ENCODE peak calls at places on chromosomes 3 and 15, in seven cellular contexts. Z, F, N, L, X, G and J are unnamed samples.

GRCh38 chr15:81992523-81992922 is 53.3 kb downstream of the MEX3B start:
- DNase-seq in X (no peak), N (no peak), F (no peak), L (no peak), Z (no peak), G (no peak), J (no peak)

GRCh38 chr3:151946606-151947005 is 73.2 kb downstream of the SUCNR1 start:
- DNase-seq in Z (no peak), N (no peak), L (no peak), G (no peak), X (no peak), F (no peak), J (no peak)

GRCh38 chr3:14125193-14126016 is 553 bp downstream of the TMEM43 start:
- DNase-seq in N (no peak), X (peak; percentile 74), G (peak; percentile 95), L (peak; percentile 86), F (peak; percentile 87), Z (peak; percentile 86), J (peak; percentile 96)

GRCh38 chr15:70212963-70213315 is 115.2 kb upstream of the TLE3 start:
- DNase-seq in L (no peak), N (no peak), G (no peak), X (no peak), F (no peak), Z (no peak), J (peak; percentile 78)

GRCh38 chr3:78988324-78988723 is 779.5 kb downstream of the ROBO1 start:
- DNase-seq in G (no peak), N (no peak), L (no peak), X (no peak), F (no peak), Z (peak; percentile 67), J (no peak)

GRCh38 chr3:191412764-191413163 is 48.2 kb upstream of the PYDC2 start:
- DNase-seq in L (no peak), G (peak; percentile 62), N (no peak), F (no peak), X (peak; percentile 86), Z (peak; percentile 52), J (peak; percentile 65)

GRCh38 chr3:123376451-123377172 is 72.3 kb downstream of the ADCY5 start:
- DNase-seq in Z (no peak), L (no peak), X (no peak), N (no peak), F (no peak), G (no peak), J (no peak)

GRCh38 chr3:50502584-50503423 is 630 bp downstream of the CACNA2D2 start:
- DNase-seq in N (no peak), G (no peak), Z (no peak), L (no peak), X (no peak), F (no peak), J (no peak)

GRCh38 chr3:63912768-63913588 is 795 bp upstream of the SCAANT1 start:
- DNase-seq in F (peak; percentile 82), Z (no peak), X (no peak), G (peak; percentile 84), L (peak; percentile 69), N (no peak), J (peak; percentile 70)

GRCh38 chr3:63911395-63911900 is 735 bp downstream of the SCAANT1 start:
- DNase-seq in G (no peak), Z (no peak), L (no peak), X (no peak), N (no peak), F (no peak), J (no peak)

GRCh38 chr3:63911901-63912767 is at the start of gene SCAANT1:
- DNase-seq in L (peak; percentile 91), Z (peak; percentile 76), X (peak; percentile 67), G (peak; percentile 92), F (peak; percentile 94), N (peak; percentile 75), J (peak; percentile 94)

GRCh38 chr3:63910873-63911272 is 1.3 kb downstream of the SCAANT1 start:
- DNase-seq in L (no peak), F (no peak), N (no peak), X (no peak), Z (no peak), G (no peak), J (no peak)

DNA sequence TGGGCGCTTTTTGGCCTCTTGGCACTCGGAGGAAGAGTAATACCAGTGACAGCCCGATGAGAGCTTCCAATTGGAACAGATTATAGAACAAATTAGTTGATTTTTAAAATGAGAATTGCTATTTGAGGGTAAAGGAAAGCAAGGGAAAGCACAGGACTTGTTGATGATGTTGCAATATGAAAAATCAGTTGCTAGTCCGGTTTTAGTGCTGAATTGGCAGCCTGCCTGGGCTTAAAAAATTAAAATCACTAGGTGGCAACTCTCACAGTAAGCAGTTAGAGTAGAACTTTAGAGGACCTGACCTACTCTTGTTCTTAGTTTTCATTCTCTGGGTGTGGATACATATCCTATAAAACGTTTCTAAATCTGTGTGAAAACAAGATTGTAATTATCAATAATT is 2.1 kb upstream of the SCAANT1 start:
- DNase-seq in F (no peak), Z (peak; percentile 39), G (peak; percentile 37), X (no peak), N (no peak), L (peak; percentile 62), J (no peak)
- H3K4me3 ChIP-seq in F (peak overlapping the region; percentile 71), Z (no peak overlapping the region), G (no peak overlapping the region), X (no peak overlapping the region), N (no peak overlapping the region), L (no peak overlapping the region), J (no peak overlapping the region)

DNA sequence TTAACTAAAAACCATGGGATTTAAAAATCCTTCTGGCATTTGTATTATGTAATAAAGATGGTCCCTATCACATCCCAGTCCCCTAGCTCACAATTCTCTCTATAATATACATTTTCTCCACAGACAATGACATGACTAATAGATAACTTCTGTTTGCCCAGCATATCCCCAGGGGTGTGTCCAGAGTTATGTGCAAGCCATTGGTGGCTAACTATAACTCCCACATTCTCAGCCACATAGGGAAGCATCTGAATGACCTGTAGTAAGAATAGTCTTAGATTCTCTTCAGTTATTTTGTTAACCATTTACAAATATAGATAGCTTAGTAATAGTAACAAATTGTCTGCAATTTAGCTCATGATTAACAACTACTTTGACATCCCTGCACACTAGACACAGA is 52.2 kb upstream of the RBSN start:
- DNase-seq in Z (no peak), L (no peak), N (no peak), G (no peak), F (no peak), X (no peak), J (no peak)
- H3K4me3 ChIP-seq in Z (no peak overlapping the region), L (no peak overlapping the region), N (no peak overlapping the region), G (no peak overlapping the region), F (no peak overlapping the region), X (no peak overlapping the region), J (no peak overlapping the region)

GRCh38 chr3:39149059-39149455 is 4.3 kb downstream of the CSRNP1 start:
- DNase-seq in L (no peak), Z (no peak), N (no peak), G (peak; percentile 68), F (no peak), X (no peak), J (no peak)

GRCh38 chr3:39149498-39150169 is 3.8 kb downstream of the CSRNP1 start:
- DNase-seq in F (no peak), N (no peak), G (no peak), Z (no peak), X (no peak), L (no peak), J (no peak)

GRCh38 chr3:39147711-39148115 is 5.7 kb downstream of the CSRNP1 start:
- DNase-seq in Z (no peak), N (no peak), L (no peak), G (no peak), F (no peak), X (no peak), J (peak; percentile 77)

GRCh38 chr3:39147374-39147709 is 6.0 kb downstream of the CSRNP1 start:
- DNase-seq in N (no peak), G (no peak), F (no peak), X (no peak), L (no peak), Z (no peak), J (no peak)

DNA sequence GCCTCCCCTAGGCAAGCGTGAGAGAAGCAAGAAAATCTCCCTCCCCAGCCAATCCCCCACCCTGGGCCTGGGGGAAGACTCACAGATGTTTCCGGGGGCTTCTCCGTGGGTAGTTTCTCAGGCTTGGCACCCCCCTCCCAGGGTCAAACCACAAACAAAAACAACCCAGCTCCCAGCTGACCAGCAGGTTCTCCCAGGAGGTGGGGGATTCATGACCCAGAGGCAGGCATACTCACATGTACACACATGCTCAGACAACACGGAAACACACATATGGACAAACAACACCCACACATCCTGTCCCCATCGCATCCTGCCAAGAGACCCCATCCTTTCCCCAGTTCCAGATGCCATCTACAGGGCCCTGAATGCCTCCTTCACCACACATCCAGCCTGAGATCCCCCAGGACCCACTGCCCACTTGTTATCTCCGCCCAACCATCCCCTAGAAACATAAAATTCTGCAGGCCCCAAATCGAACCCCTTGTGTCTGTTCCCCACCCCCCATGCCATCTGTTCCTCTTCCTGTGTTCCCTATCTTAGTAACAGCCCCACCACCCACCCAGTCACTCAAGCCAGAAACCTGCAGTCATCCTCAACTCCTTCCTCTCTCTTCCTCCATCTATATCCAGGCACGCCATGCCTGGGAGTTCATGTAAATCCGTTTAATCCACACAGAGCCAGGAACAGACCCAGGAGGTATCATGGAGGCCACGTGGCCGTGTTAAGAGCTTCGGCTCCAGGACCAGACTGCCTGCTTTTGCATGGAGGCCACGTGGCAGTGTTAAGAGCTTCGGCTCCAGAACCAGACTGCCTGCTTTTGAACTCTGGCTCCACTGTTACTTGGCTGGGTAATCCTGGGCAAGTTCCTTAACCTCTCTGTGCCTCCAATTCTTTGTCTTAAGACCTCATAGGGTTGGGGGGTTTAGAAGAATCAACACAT is 5.0 kb downstream of the CSRNP1 start:
- DNase-seq in Z (no peak), G (peak; percentile 89), F (no peak), X (no peak), N (no peak), L (no peak), J (peak; percentile 68)
- H3K4me3 ChIP-seq in Z (peak overlapping the region; percentile 2), G (peak overlapping the region; percentile 54), F (peak overlapping the region; percentile 86), X (peak overlapping the region; percentile 44), N (peak overlapping the region; percentile 64), L (no peak overlapping the region), J (no peak overlapping the region)

GRCh38 chr3:175477651-175478224 is 618.6 kb downstream of the NAALADL2 start:
- DNase-seq in L (no peak), N (no peak), F (no peak), X (no peak), G (no peak), Z (no peak), J (no peak)

GRCh38 chr3:175476489-175476888 is 617.4 kb downstream of the NAALADL2 start:
- DNase-seq in F (no peak), X (no peak), Z (no peak), G (no peak), L (no peak), N (no peak), J (no peak)

GRCh38 chr3:175475765-175476164 is 616.6 kb downstream of the NAALADL2 start:
- DNase-seq in Z (no peak), L (no peak), N (no peak), F (no peak), X (no peak), G (no peak), J (no peak)

GRCh38 chr3:175479800-175480199 is 620.7 kb downstream of the NAALADL2 start:
- DNase-seq in Z (no peak), G (no peak), N (no peak), X (no peak), F (no peak), L (no peak), J (no peak)

DNA sequence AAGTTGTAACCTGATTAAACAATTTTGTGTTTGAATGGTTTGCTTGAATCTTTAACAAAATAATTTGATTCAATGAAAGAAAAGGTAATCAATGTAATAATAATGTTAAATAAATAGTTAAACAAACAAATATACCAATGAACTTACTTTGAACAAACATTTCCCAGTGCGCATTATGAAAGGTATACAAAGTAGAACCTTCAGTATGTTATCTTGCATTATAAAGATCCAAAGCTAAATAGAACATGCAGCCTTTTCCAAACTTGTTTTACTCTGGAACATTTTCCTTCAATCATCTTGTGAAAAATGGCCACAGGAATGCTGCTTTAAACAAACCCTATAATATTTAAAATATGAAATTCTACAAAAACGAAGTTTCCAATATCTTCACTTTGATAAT is 620.0 kb downstream of the NAALADL2 start:
- DNase-seq in L (no peak), Z (no peak), G (no peak), X (no peak), N (no peak), F (no peak), J (no peak)
- H3K4me3 ChIP-seq in L (no peak overlapping the region), Z (no peak overlapping the region), G (no peak overlapping the region), X (no peak overlapping the region), N (no peak overlapping the region), F (no peak overlapping the region), J (no peak overlapping the region)